ENCODE peak calls at places on chromosomes 12 and 14, in six cellular contexts. D is prostate gland; G is CD8-positive, alpha-beta T cell; P is stomach; B is endothelial cell of umbilical vein; A is AG04450. S is an unnamed sample.

GRCh38 chr14:106417224-106418049 is 891.1 kb downstream of the TMEM121 start:
- DNase-seq in A (no peak), D (no peak), P (peak; percentile 44), G (peak; percentile 71), B (no peak), S (peak; percentile 25)

GRCh38 chr14:28059254-28059653 is 707.3 kb upstream of the FOXG1 start:
- DNase-seq in B (no peak), G (no peak), D (no peak), P (no peak), A (no peak), S (no peak)

GRCh38 chr12:26126340-26127284 is 1.8 kb upstream of the BHLHE41 start:
- DNase-seq in B (peak; percentile 64), P (peak; percentile 86), D (peak; percentile 87), G (no peak), A (no peak), S (peak; percentile 89)

GRCh38 chr12:39912211-39912980 is 193.5 kb downstream of the SLC2A13 start:
- DNase-seq in P (peak; percentile 93), D (peak; percentile 96), A (no peak), G (no peak), B (no peak), S (peak; percentile 32)

GRCh38 chr12:66268562-66268961 is 33.7 kb upstream of the HELB start:
- DNase-seq in A (no peak), D (no peak), G (no peak), B (no peak), P (no peak), S (no peak)

GRCh38 chr14:105069887-105070759 is 4.9 kb upstream of the GPR132 start:
- DNase-seq in P (no peak), D (no peak), A (no peak), G (no peak), B (no peak), S (peak; percentile 45)

GRCh38 chr12:123764109-123764508 is 2.0 kb downstream of the DNAH10 start:
- DNase-seq in P (no peak), G (no peak), D (no peak), A (no peak), B (no peak), S (no peak)

GRCh38 chr12:93062100-93062419 is 133.0 kb upstream of the EEA1 start:
- DNase-seq in B (no peak), A (no peak), D (peak; percentile 9), P (no peak), G (no peak), S (no peak)

GRCh38 chr14:77989441-77989891 is 180.7 kb upstream of the NRXN3 start:
- DNase-seq in B (no peak), D (no peak), A (no peak), P (no peak), G (no peak), S (peak; percentile 23)

GRCh38 chr12:56676851-56677601 is 11.1 kb downstream of the PTGES3 start:
- DNase-seq in B (no peak), A (no peak), D (no peak), G (no peak), P (no peak), S (no peak)

GRCh38 chr14:49999216-49999761 is 106.4 kb downstream of the ARF6 start:
- DNase-seq in D (peak; percentile 78), A (no peak), P (peak; percentile 86), G (peak; percentile 80), B (peak; percentile 76), S (peak; percentile 82)

GRCh38 chr14:59787045-59787674 is 83.4 kb downstream of the RTN1 start:
- DNase-seq in B (no peak), P (no peak), G (no peak), A (no peak), D (no peak), S (no peak)

GRCh38 chr14:32087173-32087861 is 10.2 kb downstream of the ARHGAP5 start:
- DNase-seq in G (no peak), B (no peak), P (no peak), A (no peak), D (no peak), S (no peak)

GRCh38 chr14:100587248-100587762 is at the start of gene BEGAIN:
- DNase-seq in A (no peak), G (no peak), B (no peak), P (no peak), D (no peak), S (peak; percentile 3)

GRCh38 chr14:95765016-95765415 is 51.1 kb upstream of the TCL1A start:
- DNase-seq in A (no peak), P (no peak), G (no peak), B (no peak), D (no peak), S (no peak)

GRCh38 chr12:79661629-79662028 is 29.1 kb downstream of the PAWR start:
- DNase-seq in B (no peak), P (no peak), D (no peak), A (no peak), G (no peak), S (no peak)

GRCh38 chr12:31517994-31518393 is 72.9 kb downstream of the DENND5B start:
- DNase-seq in B (peak; percentile 31), D (no peak), A (no peak), P (no peak), G (no peak), S (no peak)

GRCh38 chr12:76628745-76629144 is 69.2 kb upstream of the OSBPL8 start:
- DNase-seq in P (no peak), A (no peak), G (no peak), B (peak; percentile 30), D (no peak), S (no peak)

GRCh38 chr14:103527408-103528157 is 1.4 kb upstream of the TRMT61A start:
- DNase-seq in G (no peak), B (no peak), D (no peak), A (no peak), P (no peak), S (no peak)

GRCh38 chr12:123223241-123223668 is 9.7 kb downstream of the MPHOSPH9 start:
- DNase-seq in B (no peak), G (peak; percentile 73), D (no peak), P (no peak), A (no peak), S (no peak)

GRCh38 chr14:45377201-45377600 is 124.2 kb upstream of the MIS18BP1 start:
- DNase-seq in A (no peak), B (no peak), D (no peak), G (no peak), P (no peak), S (no peak)

GRCh38 chr12:99152337-99152736 is 495.2 kb upstream of the GARIN6 start:
- DNase-seq in G (no peak), P (no peak), B (no peak), D (no peak), A (no peak), S (no peak)

GRCh38 chr12:110606253-110606611 is 7.7 kb upstream of the TCTN1 start:
- DNase-seq in G (no peak), P (no peak), D (no peak), A (no peak), B (no peak), S (no peak)

GRCh38 chr14:32512348-32512747 is 183.2 kb downstream of the AKAP6 start:
- DNase-seq in A (no peak), G (no peak), B (no peak), P (no peak), D (no peak), S (no peak)

GRCh38 chr12:49344486-49345047 is 2.1 kb upstream of the DNAJC22 start:
- DNase-seq in B (no peak), D (no peak), P (no peak), G (peak; percentile 47), A (no peak), S (no peak)
- H3K4me3 ChIP-seq in B (no peak overlapping the region), D (no peak overlapping the region), P (peak overlapping the region; percentile 43), G (no peak overlapping the region), A (no peak overlapping the region), S (peak overlapping the region; percentile 63)

GRCh38 chr12:52258335-52258901 is 16.0 kb upstream of the KRT86 start:
- DNase-seq in B (peak; percentile 44), P (peak; percentile 41), A (no peak), G (no peak), D (no peak), S (no peak)

GRCh38 chr12:52260351-52261210 is 13.9 kb upstream of the KRT86 start:
- DNase-seq in D (no peak), P (no peak), B (peak; percentile 24), A (peak; percentile 47), G (no peak), S (no peak)

GRCh38 chr12:52262286-52262685 is 12.2 kb upstream of the KRT86 start:
- DNase-seq in B (no peak), D (no peak), G (no peak), A (no peak), P (no peak), S (no peak)

GRCh38 chr12:52259850-52260249 is 14.6 kb upstream of the KRT86 start:
- DNase-seq in G (no peak), P (no peak), B (no peak), A (no peak), D (no peak), S (no peak)

DNA sequence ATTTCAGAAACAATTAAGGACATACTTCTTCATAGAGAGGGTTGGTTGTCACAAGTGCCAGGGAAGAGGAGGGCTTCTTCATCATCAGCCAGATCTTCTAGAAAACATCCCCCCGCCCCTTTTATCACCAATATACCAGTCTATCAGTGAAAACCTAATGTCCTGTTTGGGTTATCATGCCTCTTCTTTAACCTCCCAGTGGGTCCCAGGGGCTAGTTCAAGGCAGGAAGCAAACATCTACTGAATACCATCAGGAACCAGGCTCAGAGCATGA is 13.3 kb upstream of the KRT86 start:
- DNase-seq in A (no peak), P (no peak), G (no peak), D (no peak), B (no peak), S (no peak)
- H3K27me3 ChIP-seq in A (peaks cover 39% of the 10 kb centered on the region), P (no peaks in the 10 kb centered on the region), G (no peaks in the 10 kb centered on the region), D (peaks cover 1% of the 10 kb centered on the region), B (peaks cover 36% of the 10 kb centered on the region), S (peaks cover 73% of the 10 kb centered on the region)

DNA sequence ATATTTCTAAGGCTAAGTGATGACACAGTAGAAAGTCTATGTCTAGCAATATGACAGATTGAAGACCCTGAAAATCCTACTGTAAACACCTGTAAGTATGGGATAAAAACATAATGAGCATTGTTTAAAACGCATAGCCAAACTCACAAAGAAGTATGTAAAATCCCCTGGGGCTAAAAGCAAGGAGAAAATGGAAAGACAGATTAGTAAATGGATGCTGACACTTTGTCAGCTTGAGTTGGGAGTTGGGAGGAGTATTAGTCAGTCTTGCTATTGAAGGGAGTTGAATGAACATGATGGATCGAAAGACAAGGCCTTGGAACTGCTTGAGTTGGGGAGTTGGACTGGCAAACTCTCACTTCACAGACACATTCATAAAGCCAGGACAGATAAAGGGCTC is 79.0 kb upstream of the PRKD1 start:
- DNase-seq in G (no peak), B (no peak), A (no peak), P (no peak), D (no peak), S (no peak)
- TF ChIP-seq CTCF in G (no peak), B (no peak), A (no peak), P (no peak), D (no peak), S (no peak)

DNA sequence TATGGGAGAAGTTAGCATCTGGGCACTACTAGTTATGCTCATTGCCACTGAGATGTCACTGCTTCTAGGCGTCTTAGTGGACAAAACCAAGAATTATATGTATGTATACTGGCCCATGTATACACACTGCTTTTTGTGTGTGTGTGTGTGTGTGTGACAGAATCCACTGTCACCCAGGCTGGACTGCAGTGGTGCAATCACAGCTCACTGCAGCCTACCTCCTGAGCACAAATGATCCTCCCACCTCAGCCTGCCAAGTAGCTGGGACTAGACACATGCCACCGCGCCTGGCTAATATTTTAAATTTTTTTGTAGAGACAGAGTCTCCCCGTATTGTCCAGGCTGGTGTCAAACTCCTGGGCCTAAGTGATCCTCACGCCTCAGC is 25.2 kb downstream of the LIMA1 start:
- DNase-seq in A (no peak), P (no peak), D (peak; percentile 69), G (no peak), B (no peak), S (peak; percentile 32)
- H3K4me3 ChIP-seq in A (no peak overlapping the region), P (no peak overlapping the region), D (no peak overlapping the region), G (no peak overlapping the region), B (no peak overlapping the region), S (no peak overlapping the region)